ENCODE peak calls at places on chromosomes 2 and 18, in nine cellular contexts. One of them, this sample, is unnamed.

GRCh38 chr2:65576861-65577601 is 144.6 kb upstream of the SPRED2 start:
- DNase-seq in PC-9: peak; percentile 53
- DNase-seq in suprapubic skin: no peak
- DNase-seq in right lobe of liver: no peak
- DNase-seq in HL-60: no peak
- DNase-seq in pancreas: no peak
- DNase-seq in dorsolateral prefrontal cortex: no peak
- DNase-seq in kidney epithelial cell: peak; percentile 92
- DNase-seq in GM23338: peak; percentile 22
- DNase-seq in this sample: peak; percentile 86

GRCh38 chr2:240997141-240997855 is 1.1 kb upstream of the SNED1 start:
- DNase-seq in PC-9: no peak
- DNase-seq in suprapubic skin: peak; percentile 79
- DNase-seq in right lobe of liver: peak; percentile 96
- DNase-seq in HL-60: no peak
- DNase-seq in pancreas: no peak
- DNase-seq in dorsolateral prefrontal cortex: no peak
- DNase-seq in kidney epithelial cell: no peak
- DNase-seq in GM23338: no peak
- DNase-seq in this sample: no peak

GRCh38 chr2:129936334-129936934 is 43.0 kb upstream of the RAB6C start:
- DNase-seq in PC-9: peak; percentile 54
- DNase-seq in suprapubic skin: no peak
- DNase-seq in right lobe of liver: no peak
- DNase-seq in HL-60: peak; percentile 1
- DNase-seq in pancreas: no peak
- DNase-seq in dorsolateral prefrontal cortex: peak; percentile 57
- DNase-seq in kidney epithelial cell: no peak
- DNase-seq in GM23338: peak; percentile 80
- DNase-seq in this sample: peak; percentile 40

GRCh38 chr2:205758051-205758450 is 75.8 kb downstream of the NRP2 start:
- DNase-seq in PC-9: peak; percentile 42
- DNase-seq in suprapubic skin: no peak
- DNase-seq in right lobe of liver: no peak
- DNase-seq in HL-60: no peak
- DNase-seq in pancreas: no peak
- DNase-seq in dorsolateral prefrontal cortex: no peak
- DNase-seq in kidney epithelial cell: no peak
- DNase-seq in GM23338: no peak
- DNase-seq in this sample: no peak

GRCh38 chr2:305366-305765 is 17.5 kb upstream of the ALKAL2 start:
- DNase-seq in PC-9: no peak
- DNase-seq in suprapubic skin: no peak
- DNase-seq in right lobe of liver: no peak
- DNase-seq in HL-60: no peak
- DNase-seq in pancreas: no peak
- DNase-seq in dorsolateral prefrontal cortex: no peak
- DNase-seq in kidney epithelial cell: no peak
- DNase-seq in GM23338: no peak
- DNase-seq in this sample: no peak

GRCh38 chr2:96214554-96214953 is 5.9 kb upstream of the STARD7 start:
- DNase-seq in PC-9: no peak
- DNase-seq in suprapubic skin: no peak
- DNase-seq in right lobe of liver: no peak
- DNase-seq in HL-60: no peak
- DNase-seq in pancreas: no peak
- DNase-seq in dorsolateral prefrontal cortex: no peak
- DNase-seq in kidney epithelial cell: no peak
- DNase-seq in GM23338: no peak
- DNase-seq in this sample: no peak

GRCh38 chr2:96931461-96931860 is 54.9 kb downstream of the FAM178B start:
- DNase-seq in PC-9: no peak
- DNase-seq in suprapubic skin: no peak
- DNase-seq in right lobe of liver: no peak
- DNase-seq in HL-60: no peak
- DNase-seq in pancreas: no peak
- DNase-seq in dorsolateral prefrontal cortex: no peak
- DNase-seq in kidney epithelial cell: no peak
- DNase-seq in GM23338: no peak
- DNase-seq in this sample: no peak

GRCh38 chr2:215614296-215614695 is 178.4 kb upstream of the FN1 start:
- DNase-seq in PC-9: no peak
- DNase-seq in suprapubic skin: no peak
- DNase-seq in right lobe of liver: no peak
- DNase-seq in HL-60: no peak
- DNase-seq in pancreas: no peak
- DNase-seq in dorsolateral prefrontal cortex: no peak
- DNase-seq in kidney epithelial cell: no peak
- DNase-seq in GM23338: no peak
- DNase-seq in this sample: no peak

GRCh38 chr2:36618381-36618780 is 20.4 kb upstream of the FEZ2 start:
- DNase-seq in PC-9: peak; percentile 38
- DNase-seq in suprapubic skin: no peak
- DNase-seq in right lobe of liver: no peak
- DNase-seq in HL-60: peak; percentile 18
- DNase-seq in pancreas: no peak
- DNase-seq in dorsolateral prefrontal cortex: no peak
- DNase-seq in kidney epithelial cell: peak; percentile 65
- DNase-seq in GM23338: peak; percentile 88
- DNase-seq in this sample: peak; percentile 80

GRCh38 chr2:20126040-20126439 is 74.6 kb upstream of the LAPTM4A start:
- DNase-seq in PC-9: no peak
- DNase-seq in suprapubic skin: no peak
- DNase-seq in right lobe of liver: no peak
- DNase-seq in HL-60: no peak
- DNase-seq in pancreas: no peak
- DNase-seq in dorsolateral prefrontal cortex: no peak
- DNase-seq in kidney epithelial cell: no peak
- DNase-seq in GM23338: no peak
- DNase-seq in this sample: no peak

GRCh38 chr2:12325806-12326205 is 390.9 kb upstream of the TRIB2 start:
- DNase-seq in PC-9: peak; percentile 48
- DNase-seq in suprapubic skin: no peak
- DNase-seq in right lobe of liver: no peak
- DNase-seq in HL-60: no peak
- DNase-seq in pancreas: no peak
- DNase-seq in dorsolateral prefrontal cortex: no peak
- DNase-seq in kidney epithelial cell: no peak
- DNase-seq in GM23338: no peak
- DNase-seq in this sample: peak; percentile 74

GRCh38 chr2:12321886-12322285 is 394.9 kb upstream of the TRIB2 start:
- DNase-seq in PC-9: no peak
- DNase-seq in suprapubic skin: no peak
- DNase-seq in right lobe of liver: no peak
- DNase-seq in HL-60: no peak
- DNase-seq in pancreas: no peak
- DNase-seq in dorsolateral prefrontal cortex: no peak
- DNase-seq in kidney epithelial cell: no peak
- DNase-seq in GM23338: no peak
- DNase-seq in this sample: no peak

GRCh38 chr2:12330916-12331315 is 385.8 kb upstream of the TRIB2 start:
- DNase-seq in PC-9: peak; percentile 6
- DNase-seq in suprapubic skin: no peak
- DNase-seq in right lobe of liver: no peak
- DNase-seq in HL-60: no peak
- DNase-seq in pancreas: no peak
- DNase-seq in dorsolateral prefrontal cortex: no peak
- DNase-seq in kidney epithelial cell: peak; percentile 61
- DNase-seq in GM23338: no peak
- DNase-seq in this sample: no peak

GRCh38 chr2:12331698-12332097 is 385.0 kb upstream of the TRIB2 start:
- DNase-seq in PC-9: no peak
- DNase-seq in suprapubic skin: no peak
- DNase-seq in right lobe of liver: no peak
- DNase-seq in HL-60: no peak
- DNase-seq in pancreas: no peak
- DNase-seq in dorsolateral prefrontal cortex: no peak
- DNase-seq in kidney epithelial cell: no peak
- DNase-seq in GM23338: no peak
- DNase-seq in this sample: no peak

DNA sequence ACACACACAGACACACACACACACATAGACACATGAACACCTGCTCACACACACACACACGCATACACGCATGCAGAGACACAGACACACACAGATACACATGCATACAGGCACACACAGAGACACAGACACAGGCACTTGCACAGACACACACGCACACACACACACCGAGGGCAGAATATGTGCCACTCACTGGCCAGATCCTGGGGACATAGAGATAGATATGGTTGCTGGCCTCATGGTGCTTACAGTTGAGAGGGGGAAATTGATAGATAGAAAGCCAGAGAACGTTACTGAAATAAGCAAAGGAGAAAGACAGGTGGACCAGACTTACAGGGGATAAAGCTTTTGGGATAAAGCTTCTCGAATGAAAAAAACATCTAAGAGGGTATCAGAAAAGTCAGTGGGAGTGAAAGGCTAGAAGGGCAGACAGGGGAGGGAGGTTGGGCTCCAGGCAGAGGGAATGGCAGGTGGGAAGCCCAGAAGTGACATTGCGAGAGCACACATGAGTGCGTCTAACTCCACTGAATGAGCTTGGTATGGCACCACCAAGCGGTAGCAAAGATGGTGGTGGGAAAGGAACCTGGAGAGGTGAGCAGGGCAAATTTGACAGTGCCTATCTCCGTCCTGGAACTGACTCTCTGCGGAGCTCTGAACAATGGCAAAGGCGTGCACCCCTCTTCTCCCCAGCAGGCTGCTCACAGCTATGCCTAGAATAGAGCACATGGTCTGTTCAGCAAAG is 390.1 kb upstream of the TRIB2 start:
- DNase-seq in PC-9: no peak
- DNase-seq in suprapubic skin: no peak
- DNase-seq in right lobe of liver: no peak
- DNase-seq in HL-60: no peak
- DNase-seq in pancreas: no peak
- DNase-seq in dorsolateral prefrontal cortex: no peak
- DNase-seq in kidney epithelial cell: no peak
- DNase-seq in GM23338: peak; percentile 62
- DNase-seq in this sample: no peak
- TF ChIP-seq CTCF in PC-9: no peak
- TF ChIP-seq CTCF in suprapubic skin: no peak
- TF ChIP-seq CTCF in right lobe of liver: peak; percentile 19
- TF ChIP-seq CTCF in HL-60: no peak
- TF ChIP-seq CTCF in pancreas: peak; percentile 30
- TF ChIP-seq CTCF in dorsolateral prefrontal cortex: no peak
- TF ChIP-seq CTCF in kidney epithelial cell: no peak
- TF ChIP-seq CTCF in GM23338: no peak
- TF ChIP-seq CTCF in this sample: no peak

DNA sequence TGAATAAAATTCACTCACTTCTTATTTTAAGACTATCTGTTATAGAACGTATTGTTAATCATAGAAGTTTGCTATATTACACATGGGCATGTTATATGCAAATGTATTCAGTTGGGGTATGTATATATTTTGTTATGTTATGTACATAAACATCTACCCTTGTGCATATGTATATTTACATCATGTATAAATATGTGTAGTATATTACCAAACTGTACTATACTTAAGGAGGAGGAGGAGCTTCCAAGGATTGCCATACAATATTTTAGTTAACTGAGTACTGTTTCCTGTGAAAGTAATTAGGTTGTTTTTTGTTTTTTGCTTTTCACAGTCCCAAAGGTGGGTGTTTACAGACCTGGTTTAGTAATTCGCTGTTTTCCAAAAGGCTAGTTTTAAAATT is 13.0 kb upstream of the POU3F3 start:
- DNase-seq in PC-9: no peak
- DNase-seq in suprapubic skin: no peak
- DNase-seq in right lobe of liver: no peak
- DNase-seq in HL-60: no peak
- DNase-seq in pancreas: no peak
- DNase-seq in dorsolateral prefrontal cortex: no peak
- DNase-seq in kidney epithelial cell: no peak
- DNase-seq in GM23338: no peak
- DNase-seq in this sample: no peak
- H3K27me3 ChIP-seq in PC-9: peaks cover 6% of the 10 kb centered on the region
- H3K27me3 ChIP-seq in suprapubic skin: peaks cover 61% of the 10 kb centered on the region
- H3K27me3 ChIP-seq in right lobe of liver: peaks cover 41% of the 10 kb centered on the region
- H3K27me3 ChIP-seq in HL-60: peaks cover 47% of the 10 kb centered on the region
- H3K27me3 ChIP-seq in pancreas: no peaks in the 10 kb centered on the region
- H3K27me3 ChIP-seq in dorsolateral prefrontal cortex: no peaks in the 10 kb centered on the region
- H3K27me3 ChIP-seq in kidney epithelial cell: peaks cover 29% of the 10 kb centered on the region
- H3K27me3 ChIP-seq in GM23338: peaks cover 60% of the 10 kb centered on the region
- H3K27me3 ChIP-seq in this sample: peaks cover 71% of the 10 kb centered on the region

GRCh38 chr2:160437273-160437672 is 56.3 kb downstream of the RBMS1 start:
- DNase-seq in PC-9: no peak
- DNase-seq in suprapubic skin: no peak
- DNase-seq in right lobe of liver: no peak
- DNase-seq in HL-60: no peak
- DNase-seq in pancreas: no peak
- DNase-seq in dorsolateral prefrontal cortex: no peak
- DNase-seq in kidney epithelial cell: no peak
- DNase-seq in GM23338: no peak
- DNase-seq in this sample: no peak
- TF ChIP-seq CTCF in PC-9: no peak
- TF ChIP-seq CTCF in suprapubic skin: no peak
- TF ChIP-seq CTCF in right lobe of liver: no peak
- TF ChIP-seq CTCF in HL-60: no peak
- TF ChIP-seq CTCF in pancreas: no peak
- TF ChIP-seq CTCF in dorsolateral prefrontal cortex: no peak
- TF ChIP-seq CTCF in kidney epithelial cell: no peak
- TF ChIP-seq CTCF in GM23338: no peak
- TF ChIP-seq CTCF in this sample: no peak

GRCh38 chr18:57443716-57444115 is 8.5 kb downstream of the ONECUT2 start:
- DNase-seq in PC-9: no peak
- DNase-seq in suprapubic skin: no peak
- DNase-seq in right lobe of liver: no peak
- DNase-seq in HL-60: no peak
- DNase-seq in pancreas: no peak
- DNase-seq in dorsolateral prefrontal cortex: no peak
- DNase-seq in kidney epithelial cell: no peak
- DNase-seq in GM23338: no peak
- DNase-seq in this sample: no peak
- H3K27me3 ChIP-seq in PC-9: no peaks in the 10 kb centered on the region
- H3K27me3 ChIP-seq in suprapubic skin: peaks cover 87% of the 10 kb centered on the region
- H3K27me3 ChIP-seq in right lobe of liver: no peaks in the 10 kb centered on the region
- H3K27me3 ChIP-seq in HL-60: peaks cover 71% of the 10 kb centered on the region
- H3K27me3 ChIP-seq in pancreas: no peaks in the 10 kb centered on the region
- H3K27me3 ChIP-seq in dorsolateral prefrontal cortex: peaks cover 63% of the 10 kb centered on the region
- H3K27me3 ChIP-seq in kidney epithelial cell: peaks cover 54% of the 10 kb centered on the region
- H3K27me3 ChIP-seq in GM23338: peaks cover 80% of the 10 kb centered on the region
- H3K27me3 ChIP-seq in this sample: peaks cover 82% of the 10 kb centered on the region